ENCODE peak calls at places on chromosomes 13 and 19, in six cellular contexts. A, G, M, Q, L and C are unnamed samples.

GRCh38 chr19:40585241-40585640 is 8.6 kb downstream of the SHKBP1 start:
- DNase-seq in A (no peak), G (no peak), M (no peak), Q (no peak), L (no peak), C (no peak)

GRCh38 chr19:53182202-53182601 is 11.0 kb downstream of the ZNF665 start:
- DNase-seq in A (no peak), G (no peak), M (no peak), Q (no peak), L (no peak), C (no peak)

GRCh38 chr13:82129281-82129680 is 1753.0 kb downstream of the SLITRK1 start:
- DNase-seq in A (no peak), G (no peak), M (no peak), Q (no peak), L (no peak), C (no peak)

GRCh38 chr19:10899171-10899653 is 27.9 kb downstream of the CARM1 start:
- DNase-seq in A (no peak), G (no peak), M (no peak), Q (no peak), L (no peak), C (peak)

GRCh38 chr13:62119739-62120700 is 704.4 kb upstream of the PCDH20 start:
- DNase-seq in A (no peak), G (peak), M (no peak), Q (no peak), L (peak), C (no peak)

GRCh38 chr19:47275866-47276461 is 1.3 kb downstream of the INAFM1 start:
- DNase-seq in A (peak), G (no peak), M (no peak), Q (no peak), L (peak), C (no peak)

GRCh38 chr19:38148337-38148736 is 75.7 kb downstream of the DPF1 start:
- DNase-seq in A (no peak), G (no peak), M (no peak), Q (no peak), L (no peak), C (peak)

GRCh38 chr19:45874620-45874966 is 10.5 kb downstream of the FOXA3 start:
- DNase-seq in A (no peak), G (no peak), M (no peak), Q (no peak), L (peak), C (no peak)

GRCh38 chr13:33479066-33479465 is 193.5 kb upstream of the STARD13 start:
- DNase-seq in A (no peak), G (no peak), M (no peak), Q (no peak), L (no peak), C (no peak)

GRCh38 chr19:38175422-38175821 is 48.6 kb downstream of the DPF1 start:
- DNase-seq in A (no peak), G (no peak), M (no peak), Q (no peak), L (no peak), C (no peak)

GRCh38 chr13:114017028-114017630 is 43.3 kb upstream of the C13orf46 start:
- DNase-seq in A (no peak), G (no peak), M (no peak), Q (no peak), L (no peak), C (no peak)

GRCh38 chr13:36294061-36294460 is 3.6 kb downstream of the CCDC169 start:
- DNase-seq in A (no peak), G (no peak), M (no peak), Q (no peak), L (peak), C (no peak)

GRCh38 chr19:38781058-38781457 is 7.7 kb upstream of the LGALS7 start:
- DNase-seq in A (no peak), G (no peak), M (no peak), Q (no peak), L (no peak), C (no peak)

GRCh38 chr19:15507068-15508034 is 974 bp upstream of the CYP4F22 start:
- DNase-seq in A (no peak), G (no peak), M (no peak), Q (no peak), L (no peak), C (no peak)

GRCh38 chr13:92573467-92574057 is 653.0 kb upstream of the GPC6 start:
- DNase-seq in A (peak), G (no peak), M (no peak), Q (no peak), L (peak), C (no peak)

GRCh38 chr13:99382428-99383133 is 75.4 kb upstream of the GPR183 start:
- DNase-seq in A (no peak), G (no peak), M (no peak), Q (no peak), L (no peak), C (no peak)

GRCh38 chr19:45981350-45981749 is 7.7 kb upstream of the NOVA2 start:
- DNase-seq in A (no peak), G (no peak), M (no peak), Q (no peak), L (no peak), C (no peak)

GRCh38 chr13:105627270-105627669 is 908.2 kb downstream of the EFNB2 start:
- DNase-seq in A (no peak), G (no peak), M (no peak), Q (no peak), L (no peak), C (no peak)

GRCh38 chr19:2775556-2776430 is 7.3 kb downstream of the SGTA start:
- DNase-seq in A (no peak), G (no peak), M (no peak), Q (peak), L (peak), C (no peak)

GRCh38 chr19:43697295-43697694 is 18.6 kb upstream of the IRGC start:
- DNase-seq in A (no peak), G (no peak), M (no peak), Q (no peak), L (no peak), C (no peak)

GRCh38 chr19:14475251-14476073 is at the start of gene PTGER1:
- DNase-seq in A (peak), G (peak), M (no peak), Q (no peak), L (peak), C (no peak)

GRCh38 chr13:113210834-113211233 is 1.4 kb downstream of the CUL4A start:
- DNase-seq in A (no peak), G (no peak), M (no peak), Q (no peak), L (peak), C (no peak)

GRCh38 chr13:62320129-62320724 is 904.6 kb upstream of the PCDH20 start:
- DNase-seq in A (no peak), G (peak), M (no peak), Q (no peak), L (peak), C (no peak)

GRCh38 chr13:48750588-48751383 is 97.1 kb downstream of the CYSLTR2 start:
- DNase-seq in A (no peak), G (no peak), M (no peak), Q (no peak), L (no peak), C (no peak)